ENCODE peak calls at places on chromosome 21, in four cellular contexts. W is IMR-90, I is H9, H is H1. R is an unnamed sample.

GRCh38 chr21:44686843-44687561 is 5.0 kb upstream of the KRTAP12-1 start:
- DNase-seq in W (no peak), I (peak; percentile 34), H (no peak), R (no peak)

GRCh38 chr21:41881051-41881450 is 1.9 kb upstream of the PRDM15 start:
- DNase-seq in W (no peak), I (no peak), H (no peak), R (no peak)

GRCh38 chr21:42010507-42011493 is 640 bp upstream of the ZBTB21 start:
- DNase-seq in W (no peak), I (peak; percentile 43), H (no peak), R (peak; percentile 46)

GRCh38 chr21:42093991-42094417 is 22.9 kb downstream of the UMODL1 start:
- DNase-seq in W (peak; percentile 93), I (no peak), H (no peak), R (no peak)

GRCh38 chr21:14684071-14684470 is 138.0 kb upstream of the SAMSN1 start:
- DNase-seq in W (no peak), I (no peak), H (no peak), R (no peak)

GRCh38 chr21:14690886-14691285 is 144.8 kb upstream of the SAMSN1 start:
- DNase-seq in W (no peak), I (no peak), H (no peak), R (no peak)

GRCh38 chr21:8992731-8993174 is 1528.6 kb upstream of the TPTE start:
- DNase-seq in W (no peak), I (peak; percentile 34), H (no peak), R (no peak)

GRCh38 chr21:45167796-45168222 is 93.4 kb downstream of the ADARB1 start:
- DNase-seq in W (peak; percentile 78), I (no peak), H (no peak), R (no peak)

GRCh38 chr21:29538115-29538514 is 239.4 kb downstream of the BACH1 start:
- DNase-seq in W (peak; percentile 79), I (no peak), H (no peak), R (no peak)

GRCh38 chr21:21000576-21001175 is 2.5 kb downstream of the NCAM2 start:
- DNase-seq in W (no peak), I (no peak), H (no peak), R (no peak)

GRCh38 chr21:45295576-45296365 is 8.1 kb upstream of the POFUT2 start:
- DNase-seq in W (peak; percentile 91), I (no peak), H (no peak), R (no peak)

GRCh38 chr21:14711287-14711686 is 165.2 kb upstream of the SAMSN1 start:
- DNase-seq in W (no peak), I (no peak), H (no peak), R (no peak)

GRCh38 chr21:17348357-17348756 is 164.5 kb upstream of the CXADR start:
- DNase-seq in W (no peak), I (no peak), H (no peak), R (no peak)

GRCh38 chr21:25988738-25989137 is 181.8 kb downstream of the APP start:
- DNase-seq in W (no peak), I (no peak), H (no peak), R (no peak)

GRCh38 chr21:41616063-41616591 is 108.2 kb upstream of the TMPRSS2 start:
- DNase-seq in W (peak; percentile 91), I (no peak), H (no peak), R (no peak)

GRCh38 chr21:36385909-36386642 is 884 bp downstream of the CHAF1B start:
- DNase-seq in W (peak; percentile 11), I (no peak), H (no peak), R (peak; percentile 27)

GRCh38 chr21:23789864-23790263 is 1817.4 kb downstream of the MRPL39 start:
- DNase-seq in W (no peak), I (no peak), H (no peak), R (no peak)

GRCh38 chr21:42118121-42118795 is 47.1 kb downstream of the UMODL1 start:
- DNase-seq in W (no peak), I (no peak), H (no peak), R (no peak)

GRCh38 chr21:19529031-19529430 is 1125.4 kb upstream of the TMPRSS15 start:
- DNase-seq in W (no peak), I (no peak), H (no peak), R (no peak)

GRCh38 chr21:45319461-45320211 is 31.9 kb upstream of the POFUT2 start:
- DNase-seq in W (peak; percentile 77), I (peak; percentile 28), H (no peak), R (no peak)

GRCh38 chr21:40714516-40714915 is 132.4 kb downstream of the DSCAM start:
- DNase-seq in W (no peak), I (no peak), H (no peak), R (no peak)

GRCh38 chr21:29322570-29322957 is 23.8 kb downstream of the BACH1 start:
- DNase-seq in W (no peak), I (no peak), H (no peak), R (no peak)

GRCh38 chr21:45535341-45536081 is 6.7 kb downstream of the SLC19A1 start:
- DNase-seq in W (no peak), I (no peak), H (no peak), R (no peak)

GRCh38 chr21:32484706-32485380 is 72.3 kb downstream of the EVA1C start:
- DNase-seq in W (no peak), I (no peak), H (no peak), R (no peak)

GRCh38 chr21:45632165-45632896 is 11.2 kb upstream of the PCBP3 start:
- DNase-seq in W (no peak), I (no peak), H (no peak), R (no peak)

GRCh38 chr21:45366931-45367401 is 38.0 kb upstream of the COL18A1 start:
- DNase-seq in W (peak; percentile 98), I (no peak), H (no peak), R (peak; percentile 57)

GRCh38 chr21:25956993-25957714 is 213.4 kb downstream of the APP start:
- DNase-seq in W (peak; percentile 86), I (no peak), H (no peak), R (no peak)

GRCh38 chr21:22444990-22445389 is 1446.8 kb downstream of the NCAM2 start:
- DNase-seq in W (no peak), I (no peak), H (no peak), R (no peak)

GRCh38 chr21:29082416-29082815 is 9.0 kb upstream of the CCT8 start:
- DNase-seq in W (no peak), I (peak; percentile 34), H (no peak), R (no peak)

GRCh38 chr21:45087022-45087823 is 12.8 kb downstream of the ADARB1 start:
- DNase-seq in W (peak; percentile 44), I (no peak), H (no peak), R (no peak)

GRCh38 chr21:45386728-45387371 is 18.1 kb upstream of the COL18A1 start:
- DNase-seq in W (peak; percentile 97), I (no peak), H (no peak), R (no peak)

GRCh38 chr21:41425954-41426655 is at the start of gene MX1:
- DNase-seq in W (peak; percentile 10), I (peak; percentile 56), H (no peak), R (peak; percentile 20)

GRCh38 chr21:25997788-25998611 is 172.6 kb downstream of the APP start:
- DNase-seq in W (no peak), I (peak; percentile 78), H (peak; percentile 77), R (peak; percentile 96)

GRCh38 chr21:25934130-25934529 is 199.4 kb downstream of the GABPA start:
- DNase-seq in W (peak; percentile 52), I (no peak), H (no peak), R (no peak)

GRCh38 chr21:18041012-18041411 is 203.6 kb upstream of the CHODL start:
- DNase-seq in W (no peak), I (peak; percentile 28), H (no peak), R (peak; percentile 79)

GRCh38 chr21:42061866-42062542 is 9.1 kb upstream of the UMODL1 start:
- DNase-seq in W (no peak), I (no peak), H (no peak), R (no peak)

GRCh38 chr21:46648539-46648938 is 13.1 kb downstream of the PRMT2 start:
- DNase-seq in W (no peak), I (no peak), H (no peak), R (no peak)
- H4K5ac ChIP-seq in W (no peak overlapping the region), I (no peak overlapping the region), H (no peak overlapping the region), R (no peak overlapping the region)

GRCh38 chr21:43198376-43198775 is 29.6 kb downstream of the CRYAA start:
- DNase-seq in W (no peak), I (no peak), H (no peak), R (no peak)
- H4K5ac ChIP-seq in W (no peak overlapping the region), I (no peak overlapping the region), H (no peak overlapping the region), R (no peak overlapping the region)

DNA sequence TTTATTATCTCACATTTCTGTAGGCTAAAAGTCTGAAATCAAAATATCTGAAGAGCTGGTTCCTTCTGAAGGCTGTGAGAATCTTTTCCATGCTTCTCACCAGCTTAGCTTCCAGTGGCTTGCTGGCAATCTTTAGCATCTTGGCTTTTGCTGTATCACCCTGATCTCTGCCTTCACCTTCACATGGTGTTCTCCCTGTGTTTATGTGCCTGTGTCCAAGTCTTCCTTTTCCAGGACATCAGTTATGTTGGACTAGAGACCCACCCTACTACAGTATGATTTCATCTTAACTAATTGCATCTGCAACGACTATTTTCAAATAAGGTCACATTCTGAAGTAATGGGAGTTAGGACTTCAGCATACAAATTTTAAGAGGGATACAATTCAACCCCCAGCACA is 772.3 kb upstream of the ADAMTS5 start:
- DNase-seq in W (no peak), I (no peak), H (no peak), R (no peak)
- H4K5ac ChIP-seq in W (no peak overlapping the region), I (no peak overlapping the region), H (no peak overlapping the region), R (no peak overlapping the region)

DNA sequence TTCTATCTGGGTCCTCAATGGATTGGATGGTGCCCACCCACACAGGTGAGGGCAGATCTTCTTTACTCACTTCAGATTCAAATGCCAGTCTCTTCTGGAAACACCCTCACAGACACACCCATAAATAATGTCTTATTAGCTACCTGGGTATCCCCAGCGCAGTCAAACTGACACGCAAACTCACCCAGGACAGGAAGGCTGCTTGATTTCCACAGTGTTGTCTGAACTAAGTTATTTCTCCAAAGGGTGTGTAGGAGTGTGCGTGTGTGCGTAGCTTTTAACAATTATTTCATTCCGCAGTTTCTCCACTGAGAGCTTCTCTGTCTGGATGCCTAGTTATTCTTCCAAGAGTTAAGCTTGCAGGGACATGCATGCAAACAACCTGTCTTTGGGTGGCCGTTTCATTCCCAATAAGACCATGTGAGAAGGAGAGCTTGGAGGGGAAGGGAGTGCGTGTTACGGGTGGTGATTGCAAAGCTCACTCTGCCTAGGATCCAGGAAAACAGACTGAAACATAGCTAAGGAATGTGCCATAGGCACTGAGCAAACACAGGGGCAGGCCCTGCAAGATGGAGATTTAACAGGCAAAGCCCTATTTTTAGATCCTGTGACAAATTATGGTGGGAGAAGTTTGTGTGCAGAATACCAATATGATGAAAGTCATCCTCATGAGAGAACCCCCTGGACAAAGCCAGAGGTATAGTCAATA is 269.7 kb downstream of the DYRK1A start:
- DNase-seq in W (peak; percentile 76), I (no peak), H (no peak), R (no peak)
- H4K5ac ChIP-seq in W (no peak overlapping the region), I (no peak overlapping the region), H (no peak overlapping the region), R (no peak overlapping the region)

DNA sequence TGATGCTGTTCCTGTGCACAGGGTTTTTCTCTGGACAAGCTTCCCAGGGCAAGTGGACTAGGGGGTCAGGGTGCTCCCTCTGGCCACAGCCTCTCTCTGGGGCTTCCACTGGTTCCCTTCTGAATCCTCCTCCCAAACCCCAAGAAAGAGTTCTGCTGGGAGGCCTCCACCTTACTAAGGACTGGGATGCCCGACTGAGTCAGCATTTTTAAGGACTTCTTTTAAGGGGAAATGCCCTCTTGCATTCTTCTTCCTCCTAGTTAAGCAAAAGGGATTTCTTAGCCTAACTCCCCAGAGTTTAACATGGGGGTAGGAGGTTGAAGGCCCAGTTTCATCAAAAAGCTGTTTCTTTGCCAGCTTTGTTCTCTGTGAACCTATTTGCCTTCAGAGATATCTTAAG is 99.7 kb upstream of the KRTAP19-8 start:
- DNase-seq in W (no peak), I (no peak), H (no peak), R (no peak)
- H4K5ac ChIP-seq in W (no peak overlapping the region), I (no peak overlapping the region), H (no peak overlapping the region), R (no peak overlapping the region)

R was measured in mesendoderm.